ENCODE peak calls at places on chromosomes 3 and 15, in seven cellular contexts. M, A, T, Z, I, B and Q are unnamed samples.

GRCh38 chr3:187841552-187841951 is 96.3 kb upstream of the BCL6 start:
- DNase-seq in T (no peak), M (no peak), A (no peak), B (no peak), I (no peak), Z (no peak), Q (peak)

GRCh38 chr3:13011369-13012227 is 61.6 kb downstream of the IQSEC1 start:
- DNase-seq in Z (no peak), A (no peak), M (peak), B (peak), T (no peak), I (peak), Q (no peak)

GRCh38 chr15:53811530-53811929 is 52.1 kb upstream of the WDR72 start:
- DNase-seq in B (peak), M (no peak), I (no peak), A (no peak), Z (no peak), T (no peak), Q (no peak)

GRCh38 chr15:74259821-74260502 is 23.8 kb downstream of the CCDC33 start:
- DNase-seq in A (no peak), B (no peak), Z (no peak), I (no peak), M (no peak), T (no peak), Q (no peak)

GRCh38 chr3:8665407-8665896 is 20.9 kb upstream of the SSUH2 start:
- DNase-seq in A (no peak), Z (no peak), I (no peak), T (no peak), M (no peak), B (peak), Q (no peak)

GRCh38 chr3:55337641-55338174 is 149.4 kb downstream of the WNT5A start:
- DNase-seq in I (no peak), T (no peak), A (no peak), B (no peak), Z (no peak), M (no peak), Q (no peak)

GRCh38 chr15:95363636-95364035 is 966.9 kb upstream of the NR2F2 start:
- DNase-seq in T (no peak), B (no peak), A (no peak), Z (no peak), I (no peak), M (no peak), Q (no peak)

GRCh38 chr3:102866845-102867244 is 432.0 kb downstream of the ZPLD1 start:
- DNase-seq in A (no peak), I (no peak), T (no peak), M (no peak), Z (no peak), B (no peak), Q (no peak)

GRCh38 chr3:141403576-141403975 is 35.3 kb downstream of the ZBTB38 start:
- DNase-seq in Z (no peak), A (no peak), B (no peak), M (no peak), T (no peak), I (no peak), Q (no peak)

GRCh38 chr3:168121175-168121853 is 25.6 kb upstream of the GOLIM4 start:
- DNase-seq in T (no peak), I (no peak), Z (no peak), B (no peak), M (peak), A (no peak), Q (no peak)

GRCh38 chr15:72271895-72272212 is 500 bp downstream of the PARP6 start:
- DNase-seq in A (no peak), T (no peak), B (no peak), M (no peak), Z (no peak), I (peak), Q (no peak)

GRCh38 chr3:16086690-16087089 is 87.8 kb upstream of the GALNT15 start:
- DNase-seq in T (no peak), I (no peak), M (no peak), Z (no peak), A (no peak), B (no peak), Q (no peak)
- TF ChIP-seq EP300 in T (no peak), I (no peak), M (no peak), Z (no peak), A (no peak), B (no peak), Q (no peak)

GRCh38 chr15:58947179-58947578 is 13.7 kb upstream of the SLTM start:
- DNase-seq in B (no peak), T (no peak), Z (no peak), I (no peak), A (no peak), M (no peak), Q (no peak)
- TF ChIP-seq EP300 in B (no peak), T (no peak), Z (no peak), I (no peak), A (no peak), M (no peak), Q (no peak)

GRCh38 chr3:35640736-35641135 is 1.4 kb downstream of the ARPP21 start:
- DNase-seq in I (no peak), B (no peak), A (no peak), M (no peak), Z (no peak), T (no peak), Q (no peak)

GRCh38 chr3:35641920-35642532 is 2.7 kb downstream of the ARPP21 start:
- DNase-seq in Z (no peak), I (no peak), A (no peak), B (no peak), T (no peak), M (no peak), Q (no peak)

GRCh38 chr3:35638640-35639250 is 580 bp upstream of the ARPP21 start:
- DNase-seq in B (no peak), T (no peak), I (no peak), A (no peak), M (no peak), Z (no peak), Q (no peak)

GRCh38 chr3:35640186-35640584 is 860 bp downstream of the ARPP21 start:
- DNase-seq in I (no peak), A (no peak), B (no peak), Z (no peak), M (no peak), T (no peak), Q (no peak)

DNA sequence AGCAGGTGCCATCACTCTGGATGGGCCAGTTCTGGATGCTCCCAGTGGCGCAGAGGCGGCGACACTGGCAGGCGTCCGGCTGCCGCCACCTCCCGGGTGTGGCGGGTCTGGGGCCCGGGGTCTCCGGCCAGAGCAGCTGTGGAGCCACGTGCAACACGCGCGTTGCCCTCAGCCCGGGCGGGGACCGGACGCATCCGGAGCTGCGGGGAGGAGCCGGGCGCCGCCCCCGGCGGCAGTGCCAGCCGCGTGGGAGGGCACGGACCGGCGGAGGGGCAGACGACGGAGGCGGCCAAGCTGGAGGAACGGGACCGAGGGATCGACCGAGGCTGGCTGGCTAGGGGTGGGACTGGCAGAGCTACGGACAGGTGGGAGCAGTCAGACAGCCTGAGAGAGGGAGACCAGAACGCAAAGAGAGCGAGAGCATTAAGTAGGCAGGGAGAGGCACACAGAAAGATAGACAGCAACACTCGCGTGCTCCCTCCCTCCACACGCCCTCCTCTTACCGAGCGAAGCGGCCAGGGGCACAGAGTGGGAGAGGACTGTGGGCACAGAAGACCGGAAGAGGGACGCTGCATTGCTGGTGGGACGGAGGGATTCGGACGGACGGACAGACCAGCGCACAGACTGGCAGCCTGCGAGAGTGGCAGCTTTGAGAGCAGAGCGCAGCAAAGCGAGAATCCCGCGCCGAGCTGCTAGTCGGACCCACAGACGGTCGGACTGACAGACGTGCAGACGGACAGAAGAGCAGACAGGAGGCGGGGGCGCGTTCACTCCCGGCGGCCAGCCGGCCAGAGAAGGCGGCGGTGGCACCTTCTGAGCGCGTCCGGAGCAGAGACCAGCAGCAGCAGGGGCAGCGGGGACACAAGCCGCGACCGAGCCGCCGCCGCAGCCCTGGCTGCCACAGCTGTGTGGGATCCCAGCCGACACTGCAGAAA is at the start of gene ARPP21:
- DNase-seq in M (no peak), I (no peak), T (no peak), B (no peak), Z (no peak), A (no peak), Q (no peak)
- TF ChIP-seq EP300 in M (no peak), I (no peak), T (no peak), B (no peak), Z (no peak), A (no peak), Q (no peak)

GRCh38 chr3:148227534-148227933 is 470.2 kb upstream of the AGTR1 start:
- DNase-seq in A (no peak), M (no peak), I (no peak), B (no peak), T (no peak), Z (no peak), Q (no peak)
- TF ChIP-seq EP300 in A (no peak), M (no peak), I (no peak), B (no peak), T (no peak), Z (no peak), Q (no peak)

DNA sequence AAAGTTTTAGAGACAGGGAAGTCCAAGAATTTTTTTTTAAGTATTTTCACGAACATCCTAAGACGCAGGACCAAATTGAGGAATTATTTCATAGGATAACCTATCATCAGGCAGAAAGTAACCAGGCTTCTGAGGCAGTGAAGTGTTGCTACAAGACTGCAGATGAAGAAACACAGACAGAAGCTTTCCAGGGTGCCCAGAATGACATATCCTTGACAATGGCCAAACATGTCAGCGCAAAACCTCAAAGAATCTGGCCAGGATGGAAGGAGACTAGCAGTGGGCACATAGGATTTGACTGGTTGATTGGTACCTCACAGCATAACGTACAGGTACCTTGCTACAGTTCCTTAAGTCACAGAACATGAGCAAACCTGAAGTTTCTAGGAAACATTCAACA is 7.5 kb downstream of the ADAMTS9 start:
- DNase-seq in Z (no peak), A (no peak), T (no peak), M (no peak), I (no peak), B (no peak), Q (peak)
- TF ChIP-seq EP300 in Z (no peak), A (no peak), T (no peak), M (no peak), I (no peak), B (no peak), Q (no peak)

GRCh38 chr15:52095597-52096262 is 16.8 kb downstream of the BCL2L10 start:
- DNase-seq in A (no peak), Z (no peak), I (no peak), B (no peak), T (no peak), M (no peak), Q (no peak)
- TF ChIP-seq EP300 in A (no peak), Z (peak), I (no peak), B (no peak), T (no peak), M (no peak), Q (no peak)

DNA sequence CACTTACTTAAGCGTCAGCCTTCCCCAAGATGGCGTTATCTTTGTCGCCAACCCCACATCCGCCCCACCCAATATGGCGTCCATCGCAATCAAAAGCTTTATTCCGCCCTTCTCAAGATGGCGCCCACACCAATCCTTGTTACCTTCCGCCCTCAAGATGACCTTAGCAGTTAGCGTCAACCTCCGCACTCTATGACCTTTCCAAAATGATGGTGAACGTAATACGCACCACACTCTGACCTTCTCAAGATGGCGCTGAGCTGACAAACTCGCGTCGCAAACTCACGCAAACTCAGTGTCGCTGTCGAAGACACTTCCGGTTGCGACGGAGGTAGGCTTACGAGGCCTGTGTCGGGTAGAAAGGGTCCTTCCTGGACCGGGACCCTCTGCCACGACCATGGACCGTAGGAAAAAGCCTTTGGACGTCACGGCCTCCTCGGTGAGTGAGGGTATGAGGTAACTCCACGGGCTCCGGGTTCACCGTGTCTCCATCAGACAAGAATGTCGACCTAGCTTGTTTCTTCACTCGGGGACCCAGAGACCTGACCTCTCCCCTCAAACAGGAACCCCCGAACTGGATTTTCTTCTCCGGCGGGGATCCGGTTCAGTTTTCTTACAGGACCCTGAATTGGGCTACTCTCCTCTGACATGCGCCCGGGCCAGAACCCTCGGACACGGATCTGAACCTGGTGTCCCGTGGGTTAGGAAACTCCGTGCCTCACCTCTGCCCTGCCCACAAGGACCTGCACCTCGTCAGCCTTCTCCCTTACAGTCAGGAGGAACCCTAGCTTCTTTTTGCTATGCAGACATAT is at the start of gene CCDC174:
- DNase-seq in M (peak), T (peak), A (peak), B (peak), I (peak), Z (peak), Q (peak)
- TF ChIP-seq EP300 in M (no peak), T (no peak), A (no peak), B (no peak), I (peak), Z (peak), Q (no peak)

GRCh38 chr3:87203807-87204206 is 23.3 kb upstream of the CHMP2B start:
- DNase-seq in A (no peak), Z (no peak), B (no peak), T (no peak), I (no peak), M (no peak), Q (no peak)

GRCh38 chr3:87209115-87209514 is 18.0 kb upstream of the CHMP2B start:
- DNase-seq in Z (no peak), A (no peak), I (no peak), M (no peak), B (no peak), T (no peak), Q (no peak)

GRCh38 chr3:87206635-87207034 is 20.5 kb upstream of the CHMP2B start:
- DNase-seq in I (no peak), Z (no peak), B (no peak), T (no peak), M (no peak), A (no peak), Q (no peak)

GRCh38 chr3:87207500-87207899 is 19.6 kb upstream of the CHMP2B start:
- DNase-seq in I (no peak), M (no peak), Z (no peak), A (no peak), B (no peak), T (no peak), Q (no peak)

GRCh38 chr3:87206070-87206469 is 21.0 kb upstream of the CHMP2B start:
- DNase-seq in T (no peak), A (no peak), I (no peak), Z (no peak), M (no peak), B (peak), Q (no peak)
- TF ChIP-seq EP300 in T (no peak), A (no peak), I (no peak), Z (no peak), M (no peak), B (peak), Q (no peak)